ENCODE peak calls at places on chromosome 18, in four cellular contexts. J is HepG2, X is K562, M is WTC11. Y is an unnamed sample.

GRCh38 chr18:28582724-28583123 is 405.8 kb upstream of the CDH2 start:
- DNase-seq in J (no peak), X (no peak), M (no peak), Y (no peak)

GRCh38 chr18:63186934-63187574 is 132.5 kb downstream of the BCL2 start:
- DNase-seq in J (no peak), X (no peak), M (no peak), Y (no peak)

GRCh38 chr18:3579701-3580100 is 129.7 kb downstream of the TGIF1 start:
- DNase-seq in J (no peak), X (no peak), M (no peak), Y (no peak)

GRCh38 chr18:3153107-3153704 is 66.6 kb downstream of the MYOM1 start:
- DNase-seq in J (peak), X (no peak), M (no peak), Y (peak)

GRCh38 chr18:27863780-27864430 is 313.0 kb downstream of the CDH2 start:
- DNase-seq in J (no peak), X (no peak), M (no peak), Y (no peak)

GRCh38 chr18:21439453-21439852 is 161.1 kb downstream of the ESCO1 start:
- DNase-seq in J (peak), X (no peak), M (no peak), Y (no peak)

GRCh38 chr18:36412778-36413177 is 115.3 kb downstream of the FHOD3 start:
- DNase-seq in J (peak), X (no peak), M (peak), Y (no peak)

GRCh38 chr18:23864620-23865019 is 149.9 kb upstream of the TTC39C start:
- DNase-seq in J (no peak), X (no peak), M (no peak), Y (no peak)

GRCh38 chr18:49697757-49698595 is 115.4 kb downstream of the ACAA2 start:
- DNase-seq in J (no peak), X (no peak), M (peak), Y (no peak)

GRCh38 chr18:54835944-54836343 is 7.7 kb downstream of the RAB27B start:
- DNase-seq in J (no peak), X (no peak), M (no peak), Y (no peak)

GRCh38 chr18:8607776-8608682 is 1.2 kb upstream of the RAB12 start:
- DNase-seq in J (peak), X (no peak), M (no peak), Y (peak)

GRCh38 chr18:21851327-21851961 is 110.9 kb downstream of the MIB1 start:
- DNase-seq in J (no peak), X (no peak), M (no peak), Y (no peak)

GRCh38 chr18:45058076-45058475 is 377.4 kb downstream of the SETBP1 start:
- DNase-seq in J (no peak), X (no peak), M (no peak), Y (no peak)

GRCh38 chr18:57251747-57252146 is 100.6 kb upstream of the ST8SIA3 start:
- DNase-seq in J (no peak), X (no peak), M (no peak), Y (no peak)

GRCh38 chr18:10760986-10761385 is 235.2 kb downstream of the NAPG start:
- DNase-seq in J (no peak), X (no peak), M (no peak), Y (no peak)

GRCh38 chr18:65768379-65768778 is 17.6 kb downstream of the CDH7 start:
- DNase-seq in J (peak), X (no peak), M (no peak), Y (no peak)

GRCh38 chr18:49459404-49460171 is 857 bp downstream of the DYM start:
- DNase-seq in J (no peak), X (peak), M (no peak), Y (no peak)

GRCh38 chr18:28175047-28175929 is 1.6 kb downstream of the CDH2 start:
- DNase-seq in J (peak), X (no peak), M (peak), Y (no peak)

GRCh38 chr18:57784034-57784815 is 18.9 kb downstream of the ATP8B1 start:
- DNase-seq in J (peak), X (no peak), M (no peak), Y (no peak)

GRCh38 chr18:79634186-79634585 is 45.4 kb upstream of the CTDP1 start:
- DNase-seq in J (no peak), X (no peak), M (no peak), Y (no peak)

GRCh38 chr18:78892721-78893120 is 86.9 kb upstream of the SALL3 start:
- DNase-seq in J (no peak), X (no peak), M (no peak), Y (no peak)

GRCh38 chr18:79601234-79601633 is 78.4 kb upstream of the CTDP1 start:
- DNase-seq in J (no peak), X (peak), M (no peak), Y (no peak)

GRCh38 chr18:32714571-32715148 is 58.2 kb downstream of the KLHL14 start:
- DNase-seq in J (peak), X (peak), M (peak), Y (peak)

GRCh38 chr18:55573386-55573785 is 14.6 kb downstream of the TCF4 start:
- DNase-seq in J (no peak), X (no peak), M (peak), Y (no peak)

GRCh38 chr18:72140007-72140406 is 404.1 kb downstream of the CBLN2 start:
- DNase-seq in J (no peak), X (no peak), M (no peak), Y (no peak)

GRCh38 chr18:59372975-59373374 is 13.9 kb upstream of the LMAN1 start:
- DNase-seq in J (no peak), X (no peak), M (no peak), Y (no peak)

GRCh38 chr18:59376351-59376935 is 17.4 kb upstream of the LMAN1 start:
- DNase-seq in J (no peak), X (no peak), M (no peak), Y (no peak)

GRCh38 chr18:64807560-64807959 is 658.7 kb upstream of the LINC00305 start:
- DNase-seq in J (no peak), X (no peak), M (no peak), Y (no peak)

GRCh38 chr18:76958692-76959341 is 136.5 kb downstream of the ZNF236 start:
- DNase-seq in J (no peak), X (no peak), M (no peak), Y (no peak)

GRCh38 chr18:34976534-34976898 is 64.7 kb upstream of the MAPRE2 start:
- DNase-seq in J (no peak), X (peak), M (no peak), Y (no peak)

GRCh38 chr18:34978953-34979608 is 62.1 kb upstream of the MAPRE2 start:
- DNase-seq in J (peak), X (peak), M (peak), Y (peak)

GRCh38 chr18:34976899-34977786 is 64.1 kb upstream of the MAPRE2 start:
- DNase-seq in J (peak), X (peak), M (peak), Y (no peak)

GRCh38 chr18:34978533-34978893 is 62.7 kb upstream of the MAPRE2 start:
- DNase-seq in J (no peak), X (no peak), M (no peak), Y (no peak)

DNA sequence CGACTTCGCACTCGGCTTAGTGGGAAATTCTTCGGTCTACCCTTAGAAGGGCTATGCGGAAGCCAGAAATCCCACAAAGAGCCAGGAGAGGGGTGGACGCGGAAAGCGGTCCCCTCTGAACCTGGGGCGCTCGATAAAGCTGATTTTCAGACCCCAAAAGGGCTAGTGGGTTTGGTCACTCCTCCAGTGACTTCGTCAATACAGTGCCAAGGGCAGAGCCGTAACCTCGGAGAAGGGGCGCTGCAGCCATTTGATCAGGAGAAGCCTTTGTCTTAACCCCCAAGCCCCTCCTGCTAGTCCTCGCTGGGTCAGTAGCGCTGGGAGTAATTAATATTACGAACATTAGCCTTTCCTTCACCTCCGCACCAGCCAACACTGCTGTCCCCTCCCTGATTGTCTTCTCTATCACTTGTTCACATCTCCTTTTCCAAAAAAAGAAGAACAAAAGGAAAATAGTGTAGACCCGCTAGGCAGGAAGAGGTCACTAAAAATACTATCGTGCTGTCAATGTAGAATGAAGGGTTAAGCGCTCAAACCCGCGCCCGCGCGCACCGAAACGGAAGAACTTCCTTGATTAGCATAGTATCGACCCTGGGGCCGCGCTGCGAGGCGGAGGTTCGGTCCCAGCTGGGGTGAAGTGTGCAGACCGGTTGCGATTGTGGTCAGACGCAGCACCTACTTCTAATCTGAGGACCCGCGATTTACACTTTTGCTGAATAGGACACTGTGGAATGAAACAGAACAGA is 63.3 kb upstream of the MAPRE2 start:
- DNase-seq in J (no peak), X (peak), M (peak), Y (no peak)
- TF ChIP-seq TCF7 in J (no peak), X (no peak), M (no peak), Y (no peak)

GRCh38 chr18:43405097-43405496 is 127.8 kb upstream of the SYT4 start:
- DNase-seq in J (no peak), X (no peak), M (no peak), Y (no peak)
- TF ChIP-seq TCF7 in J (no peak), X (no peak), M (no peak), Y (no peak)

GRCh38 chr18:13233746-13234527 is 15.4 kb downstream of the LDLRAD4 start:
- DNase-seq in J (no peak), X (no peak), M (no peak), Y (no peak)

GRCh38 chr18:13232060-13232917 is 13.7 kb downstream of the LDLRAD4 start:
- DNase-seq in J (no peak), X (no peak), M (no peak), Y (no peak)

GRCh38 chr18:13231151-13231550 is 12.6 kb downstream of the LDLRAD4 start:
- DNase-seq in J (no peak), X (no peak), M (no peak), Y (no peak)

GRCh38 chr18:13234528-13234795 is 15.9 kb downstream of the LDLRAD4 start:
- DNase-seq in J (no peak), X (no peak), M (no peak), Y (no peak)

GRCh38 chr18:13232971-13233565 is 14.5 kb downstream of the LDLRAD4 start:
- DNase-seq in J (no peak), X (no peak), M (no peak), Y (no peak)
- TF ChIP-seq TCF7 in J (no peak), X (no peak), M (no peak), Y (no peak)

GRCh38 chr18:47373465-47373864 is 122.0 kb upstream of the SKOR2 start:
- DNase-seq in J (no peak), X (no peak), M (no peak), Y (no peak)
- TF ChIP-seq TCF7 in J (no peak), X (no peak), M (no peak), Y (no peak)

GRCh38 chr18:11906181-11906580 is 1.9 kb downstream of the MPPE1 start:
- DNase-seq in J (no peak), X (no peak), M (no peak), Y (no peak)

GRCh38 chr18:11909081-11909410 is 929 bp upstream of the MPPE1 start:
- DNase-seq in J (no peak), X (no peak), M (no peak), Y (no peak)

GRCh38 chr18:11905613-11906012 is 2.5 kb downstream of the MPPE1 start:
- DNase-seq in J (no peak), X (no peak), M (no peak), Y (no peak)

GRCh38 chr18:11908182-11909080 is at the start of gene MPPE1:
- DNase-seq in J (peak), X (peak), M (peak), Y (peak)

GRCh38 chr18:11906926-11907874 is 917 bp downstream of the MPPE1 start:
- DNase-seq in J (no peak), X (no peak), M (peak), Y (no peak)
- TF ChIP-seq TCF7 in J (no peak), X (no peak), M (no peak), Y (no peak)

GRCh38 chr18:26252411-26252810 is 26.2 kb downstream of the TAF4B start:
- DNase-seq in J (peak), X (no peak), M (no peak), Y (no peak)
- TF ChIP-seq TCF7 in J (no peak), X (no peak), M (no peak), Y (no peak)

Y was measured in GM12878.